ENCODE peak calls at places on chromosomes 4 and X, in nine cellular contexts. P is AG04450; S is trophoblast cell; V is CD8-positive, alpha-beta T cell; N is aorta; M is CD4-positive, alpha-beta memory T cell; A is pancreas; Z is astrocyte; C is transverse colon. J is an unnamed sample.

GRCh38 chr4:26737385-26737784 is 123.3 kb upstream of the STIM2 start:
- DNase-seq in P (peak; percentile 38), S (no peak), V (no peak), N (no peak), M (no peak), A (no peak), Z (no peak), C (no peak), J (no peak)

GRCh38 chr4:35461931-35462659 is 782.2 kb downstream of the ARAP2 start:
- DNase-seq in P (no peak), S (no peak), V (no peak), N (no peak), M (no peak), A (no peak), Z (no peak), C (no peak), J (no peak)

GRCh38 chrX:108323751-108324150 is 114.5 kb downstream of the COL4A6 start:
- DNase-seq in P (no peak), S (no peak), V (no peak), N (no peak), M (no peak), A (no peak), Z (no peak), C (no peak), J (no peak)

GRCh38 chrX:120781416-120781815 is 94.2 kb downstream of the CT47B1 start:
- DNase-seq in P (no peak), S (no peak), V (no peak), N (no peak), M (no peak), A (no peak), Z (peak; percentile 50), C (no peak), J (no peak)

GRCh38 chrX:111869639-111870034 is 6.3 kb upstream of the TRPC5OS start:
- DNase-seq in P (peak; percentile 8), S (peak; percentile 64), V (no peak), N (no peak), M (peak; percentile 5), A (no peak), Z (peak; percentile 29), C (peak; percentile 7), J (no peak)

GRCh38 chr4:137283737-137284136 is 248.6 kb downstream of the PCDH18 start:
- DNase-seq in P (no peak), S (no peak), V (no peak), N (no peak), M (no peak), A (no peak), Z (peak; percentile 9), C (no peak), J (no peak)

GRCh38 chrX:72048515-72049455 is 82.9 kb downstream of the RTL5 start:
- DNase-seq in P (no peak), S (no peak), V (no peak), N (no peak), M (peak; percentile 10), A (no peak), Z (no peak), C (peak; percentile 31), J (no peak)

GRCh38 chrX:19005909-19006308 is 22.0 kb upstream of the PHKA2 start:
- DNase-seq in P (no peak), S (no peak), V (no peak), N (no peak), M (no peak), A (no peak), Z (no peak), C (no peak), J (no peak)

GRCh38 chr4:96833831-96834230 is 993.9 kb downstream of the PDHA2 start:
- DNase-seq in P (no peak), S (no peak), V (no peak), N (no peak), M (no peak), A (no peak), Z (peak; percentile 52), C (no peak), J (no peak)

GRCh38 chrX:119008122-119008744 is 33.8 kb downstream of the LONRF3 start:
- DNase-seq in P (no peak), S (peak; percentile 70), V (peak; percentile 10), N (no peak), M (peak; percentile 30), A (no peak), Z (no peak), C (peak; percentile 21), J (no peak)

GRCh38 chr4:113290666-113291065 is 241.2 kb downstream of the ANK2 start:
- DNase-seq in P (no peak), S (no peak), V (no peak), N (no peak), M (no peak), A (no peak), Z (no peak), C (no peak), J (no peak)

GRCh38 chr4:68388347-68388746 is 38.5 kb upstream of the YTHDC1 start:
- DNase-seq in P (no peak), S (no peak), V (no peak), N (no peak), M (no peak), A (no peak), Z (no peak), C (no peak), J (no peak)
- H3K27ac ChIP-seq in P (no peak overlapping the region), S (no peak overlapping the region), V (no peak overlapping the region), N (no peak overlapping the region), M (no peak overlapping the region), A (no peak overlapping the region), Z (no peak overlapping the region), C (peak overlapping the region; percentile 12), J (no peak overlapping the region)

DNA sequence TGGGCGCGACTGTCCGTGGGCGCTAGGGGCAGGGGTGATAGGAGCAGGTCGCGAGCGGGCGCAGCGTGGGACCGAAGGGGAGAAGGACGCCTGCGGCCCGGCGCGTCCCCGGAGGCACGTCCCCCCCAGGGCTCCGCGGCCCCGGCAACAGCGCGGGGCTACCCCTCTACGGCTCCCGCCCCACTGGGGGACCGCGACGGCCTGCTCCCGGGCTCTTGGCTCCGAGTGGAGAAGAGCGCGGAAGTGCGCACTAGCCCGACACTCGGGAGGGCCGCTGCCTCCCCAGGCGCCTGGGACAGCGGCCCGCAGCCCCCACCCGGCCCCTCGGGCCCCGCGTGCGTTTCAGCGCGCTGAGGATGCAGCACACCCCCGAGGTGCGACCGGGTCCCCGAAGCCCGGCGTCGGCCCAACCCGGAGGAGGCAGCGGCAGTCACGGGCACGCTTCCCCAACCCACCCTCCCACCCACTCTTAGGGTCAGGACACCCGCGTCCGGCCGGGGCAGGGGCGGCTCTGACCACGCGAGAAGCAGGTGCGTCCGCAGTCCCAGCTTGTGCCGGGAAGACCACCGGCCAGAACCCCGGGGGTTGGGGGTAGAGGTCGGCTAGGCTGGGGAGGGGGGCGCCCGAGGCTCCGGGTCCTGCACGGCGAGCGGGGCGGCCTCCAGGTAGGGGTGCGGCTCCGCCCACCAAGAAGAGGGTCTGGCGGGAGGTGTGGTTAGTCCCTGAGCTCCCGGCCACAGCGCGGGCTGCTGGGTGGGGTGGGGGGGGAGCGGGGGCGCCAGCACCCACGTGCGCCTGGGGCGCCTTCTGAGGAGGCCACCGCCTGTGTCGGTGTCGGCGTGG is 18.5 kb upstream of the NAT8L start:
- DNase-seq in P (no peak), S (no peak), V (no peak), N (no peak), M (no peak), A (peak; percentile 58), Z (no peak), C (no peak), J (peak; percentile 8)
- H3K4me3 ChIP-seq in P (no peak overlapping the region), S (no peak overlapping the region), V (peak overlapping the region; percentile 80), N (no peak overlapping the region), M (no peak overlapping the region), A (peak overlapping the region; percentile 85), Z (no peak overlapping the region), C (peak overlapping the region; percentile 56), J (no peak overlapping the region)

DNA sequence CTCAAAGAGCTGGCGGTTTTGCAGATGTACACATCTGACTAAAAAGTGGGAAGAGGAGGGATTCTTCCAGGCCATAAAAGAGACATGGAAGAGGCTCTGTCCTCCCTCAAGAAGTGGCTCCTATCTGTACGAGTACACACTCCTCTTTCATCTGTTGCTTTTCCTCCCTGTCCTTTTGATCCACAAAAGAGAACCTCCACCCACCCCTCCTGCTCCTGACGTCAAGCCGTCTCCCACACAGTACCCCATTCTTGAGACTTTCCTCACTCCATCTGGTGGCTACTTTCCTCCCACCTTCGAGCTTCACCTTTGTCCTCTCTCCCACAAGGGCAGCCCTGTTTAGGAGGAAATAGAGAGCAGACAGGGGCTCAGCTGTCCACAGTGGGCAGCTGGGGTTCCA is 92.7 kb downstream of the RASL11B start:
- DNase-seq in P (no peak), S (no peak), V (no peak), N (no peak), M (no peak), A (no peak), Z (no peak), C (no peak), J (no peak)
- H3K27ac ChIP-seq in P (no peak overlapping the region), S (no peak overlapping the region), V (no peak overlapping the region), N (no peak overlapping the region), M (no peak overlapping the region), A (no peak overlapping the region), Z (no peak overlapping the region), C (no peak overlapping the region), J (no peak overlapping the region)

GRCh38 chrX:47628980-47629379 is 750 bp downstream of the CFP start:
- DNase-seq in P (no peak), S (no peak), V (no peak), N (no peak), M (no peak), A (no peak), Z (no peak), C (no peak), J (no peak)

GRCh38 chrX:47625365-47625764 is 4.4 kb downstream of the CFP start:
- DNase-seq in P (no peak), S (no peak), V (no peak), N (no peak), M (no peak), A (no peak), Z (no peak), C (no peak), J (no peak)

GRCh38 chrX:47632664-47633063 is 2.9 kb upstream of the CFP start:
- DNase-seq in P (no peak), S (no peak), V (no peak), N (no peak), M (no peak), A (no peak), Z (no peak), C (no peak), J (no peak)

GRCh38 chrX:47631676-47632075 is 1.9 kb upstream of the CFP start:
- DNase-seq in P (no peak), S (no peak), V (no peak), N (no peak), M (no peak), A (no peak), Z (no peak), C (no peak), J (no peak)

DNA sequence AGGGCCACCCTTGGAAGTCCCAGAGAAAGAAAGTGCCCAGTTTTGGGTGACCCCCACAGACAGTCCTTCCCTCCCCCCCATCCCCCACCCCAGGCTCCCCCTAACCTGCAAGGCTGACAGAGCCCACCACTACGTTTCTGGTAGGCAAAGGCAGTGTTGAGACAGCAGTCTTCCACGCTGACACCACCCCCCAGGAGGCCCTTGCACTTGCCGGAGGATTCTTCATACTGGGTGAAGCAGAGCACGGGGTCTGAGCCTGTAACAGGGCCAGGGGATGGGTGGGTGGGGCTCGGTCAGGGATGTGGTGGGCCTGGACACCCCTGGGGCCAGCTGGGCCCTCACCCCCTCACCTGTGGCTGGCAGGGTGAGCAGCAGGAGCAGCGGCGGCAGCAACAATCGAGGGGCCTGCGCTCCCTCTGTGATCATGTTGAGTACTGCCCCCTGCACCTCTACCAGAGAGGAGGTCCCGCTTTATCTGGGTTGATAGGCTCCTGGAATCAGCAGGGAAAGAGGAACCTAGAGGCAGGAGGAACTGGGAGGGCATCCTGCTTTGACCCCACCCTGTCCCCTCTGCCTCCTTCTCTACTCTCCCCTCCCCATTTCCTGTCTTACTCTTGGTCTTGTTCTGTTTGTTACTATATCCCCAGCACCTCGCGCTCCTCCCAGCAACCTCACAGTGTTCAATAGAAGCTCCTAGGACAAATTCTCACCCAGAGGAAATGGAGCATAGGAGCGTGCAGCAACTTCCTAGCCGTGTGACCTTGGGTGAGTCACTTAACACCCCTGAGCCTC is at the start of gene CFP:
- DNase-seq in P (no peak), S (no peak), V (no peak), N (no peak), M (no peak), A (no peak), Z (no peak), C (no peak), J (no peak)
- H3K4me3 ChIP-seq in P (no peak within 1 kb of the TSS), S (no peak within 1 kb of the TSS), V (peak within 1 kb of the TSS; percentile 43), N (no peak within 1 kb of the TSS), M (peak within 1 kb of the TSS; percentile 17), A (no peak within 1 kb of the TSS), Z (no peak within 1 kb of the TSS), C (no peak within 1 kb of the TSS), J (peak within 1 kb of the TSS; percentile 50)

J was measured in CD8-positive, alpha-beta memory T cell.